ENCODE peak calls at places on chromosomes 13 and 19, in six cellular contexts. H is lower lobe of right lung; N is CD8-positive, alpha-beta memory T cell; Z is colonic mucosa; Y is heart left ventricle; J is heart right ventricle. V is an unnamed sample.

GRCh38 chr13:113550453-113550852 is 34.1 kb upstream of the TFDP1 start:
- DNase-seq in H (peak), N (no peak), Z (peak), Y (peak), J (no peak), V (no peak)

GRCh38 chr19:3346677-3347353 is 19.6 kb upstream of the NFIC start:
- DNase-seq in H (no peak), N (no peak), Z (peak), Y (peak), J (peak), V (peak)

GRCh38 chr13:91313103-91313502 is 34.4 kb upstream of the MIR17HG start:
- DNase-seq in H (no peak), N (no peak), Z (no peak), Y (no peak), J (no peak), V (no peak)

GRCh38 chr19:19549804-19550453 is 11.9 kb downstream of the CILP2 start:
- DNase-seq in H (no peak), N (no peak), Z (no peak), Y (no peak), J (no peak), V (no peak)

GRCh38 chr13:47220453-47221150 is 323.7 kb upstream of the HTR2A start:
- DNase-seq in H (no peak), N (no peak), Z (no peak), Y (no peak), J (no peak), V (no peak)

GRCh38 chr19:30870861-30871260 is 478.4 kb downstream of the TSHZ3 start:
- DNase-seq in H (no peak), N (no peak), Z (no peak), Y (peak), J (no peak), V (no peak)

GRCh38 chr19:46745521-46746280 is at the start of gene FKRP:
- DNase-seq in H (no peak), N (peak), Z (no peak), Y (peak), J (no peak), V (peak)

GRCh38 chr13:110911880-110912279 is 3.0 kb downstream of the ANKRD10 start:
- DNase-seq in H (no peak), N (no peak), Z (no peak), Y (no peak), J (no peak), V (no peak)

GRCh38 chr19:5492281-5492812 is 37.1 kb downstream of the ZNRF4 start:
- DNase-seq in H (no peak), N (no peak), Z (no peak), Y (no peak), J (no peak), V (no peak)

GRCh38 chr19:41808663-41809566 is 12.5 kb downstream of the CEACAM3 start:
- DNase-seq in H (peak), N (no peak), Z (no peak), Y (peak), J (peak), V (peak)

DNA sequence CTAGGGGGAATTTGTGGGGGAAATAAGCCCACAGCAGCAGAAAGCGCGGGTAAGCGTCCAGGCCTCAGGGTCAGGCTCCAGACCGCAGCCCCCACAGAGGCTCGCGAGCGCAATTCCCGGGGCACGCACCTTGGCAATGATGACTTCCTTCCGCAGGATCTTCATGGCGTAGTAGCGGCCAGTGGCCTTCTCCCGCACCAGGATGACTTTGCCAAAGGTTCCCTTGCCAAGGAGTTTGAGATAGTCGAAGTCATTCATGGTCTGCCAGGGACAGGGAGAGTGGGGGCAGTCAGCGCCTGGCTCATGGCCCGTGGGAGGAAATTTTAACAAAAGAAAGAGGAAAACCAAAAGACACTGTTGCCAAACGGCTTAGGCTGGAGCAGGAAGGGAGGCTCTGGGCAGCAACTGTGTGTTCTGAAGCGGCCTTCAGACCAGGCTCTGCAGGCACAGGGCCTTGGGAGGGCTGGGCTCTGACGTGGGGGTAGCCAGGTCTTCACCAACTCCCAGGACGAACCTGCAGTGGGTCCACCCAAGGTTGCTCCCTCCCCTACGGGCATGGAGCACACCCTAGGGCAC is 15.4 kb upstream of the CCNP start:
- DNase-seq in H (peak), N (no peak), Z (no peak), Y (peak), J (peak), V (peak)
- H3K27ac ChIP-seq in H (peak), N (no peak), Z (no peak), Y (peak), J (peak), V (peak)

DNA sequence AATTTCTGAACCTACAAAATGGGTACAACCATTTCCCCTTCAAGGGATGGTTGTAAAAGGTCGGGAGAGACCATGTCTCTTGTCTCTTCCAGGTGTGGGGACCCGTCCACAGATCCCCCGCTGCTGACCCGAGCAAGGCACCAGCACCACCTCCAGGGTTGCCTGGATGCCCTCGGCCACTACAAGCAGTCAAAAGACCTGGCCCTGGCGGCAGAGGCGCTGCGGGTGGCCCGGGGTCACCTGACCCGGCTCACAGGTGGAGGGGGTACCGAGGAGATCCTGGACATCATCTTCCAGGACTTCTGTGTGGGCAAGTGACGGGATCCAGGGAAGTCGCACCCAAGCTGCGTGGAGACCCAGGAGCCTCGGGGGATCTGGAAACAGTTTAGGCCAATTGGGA is 4.0 kb downstream of the GTPBP3 start:
- DNase-seq in H (no peak), N (no peak), Z (no peak), Y (no peak), J (no peak), V (no peak)
- H3K27ac ChIP-seq in H (no peak), N (no peak), Z (no peak), Y (no peak), J (no peak), V (no peak)

DNA sequence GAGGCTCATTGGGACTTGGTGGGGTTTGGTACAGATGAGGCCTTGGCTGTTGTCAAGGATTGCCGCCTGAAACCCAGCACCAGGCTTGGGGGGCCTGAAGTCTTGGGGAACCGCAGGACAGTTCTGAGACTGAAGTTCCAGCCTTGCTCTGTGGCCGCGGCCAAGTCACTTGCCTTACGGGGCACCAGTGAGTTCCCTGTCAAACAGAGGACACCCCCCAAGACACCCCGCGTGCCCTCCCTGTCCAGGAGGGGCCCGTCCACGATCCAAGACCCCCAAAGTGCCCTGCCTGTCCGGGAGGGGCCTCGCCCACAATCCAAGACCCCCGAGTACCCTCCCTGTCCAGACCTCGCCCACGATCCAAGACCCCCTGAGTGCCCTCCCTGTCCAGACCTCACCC is 2.5 kb downstream of the CDC34 start:
- DNase-seq in H (no peak), N (no peak), Z (no peak), Y (no peak), J (no peak), V (no peak)
- H3K27ac ChIP-seq in H (peak), N (peak), Z (no peak), Y (peak), J (peak), V (peak)

GRCh38 chr19:17719730-17720486 is 628 bp downstream of the MAP1S start:
- DNase-seq in H (peak), N (peak), Z (peak), Y (no peak), J (no peak), V (no peak)
- H3K27ac ChIP-seq in H (peak), N (peak), Z (peak), Y (peak), J (peak), V (peak)

GRCh38 chr19:955803-956746 is 28.1 kb upstream of the WDR18 start:
- DNase-seq in H (no peak), N (no peak), Z (no peak), Y (no peak), J (no peak), V (no peak)

GRCh38 chr19:952680-953500 is 27.1 kb downstream of the ARID3A start:
- DNase-seq in H (no peak), N (no peak), Z (peak), Y (no peak), J (no peak), V (no peak)

GRCh38 chr19:954272-954671 is 28.4 kb downstream of the ARID3A start:
- DNase-seq in H (no peak), N (no peak), Z (no peak), Y (no peak), J (no peak), V (no peak)

GRCh38 chr19:953501-954271 is 27.9 kb downstream of the ARID3A start:
- DNase-seq in H (no peak), N (no peak), Z (no peak), Y (no peak), J (no peak), V (no peak)

DNA sequence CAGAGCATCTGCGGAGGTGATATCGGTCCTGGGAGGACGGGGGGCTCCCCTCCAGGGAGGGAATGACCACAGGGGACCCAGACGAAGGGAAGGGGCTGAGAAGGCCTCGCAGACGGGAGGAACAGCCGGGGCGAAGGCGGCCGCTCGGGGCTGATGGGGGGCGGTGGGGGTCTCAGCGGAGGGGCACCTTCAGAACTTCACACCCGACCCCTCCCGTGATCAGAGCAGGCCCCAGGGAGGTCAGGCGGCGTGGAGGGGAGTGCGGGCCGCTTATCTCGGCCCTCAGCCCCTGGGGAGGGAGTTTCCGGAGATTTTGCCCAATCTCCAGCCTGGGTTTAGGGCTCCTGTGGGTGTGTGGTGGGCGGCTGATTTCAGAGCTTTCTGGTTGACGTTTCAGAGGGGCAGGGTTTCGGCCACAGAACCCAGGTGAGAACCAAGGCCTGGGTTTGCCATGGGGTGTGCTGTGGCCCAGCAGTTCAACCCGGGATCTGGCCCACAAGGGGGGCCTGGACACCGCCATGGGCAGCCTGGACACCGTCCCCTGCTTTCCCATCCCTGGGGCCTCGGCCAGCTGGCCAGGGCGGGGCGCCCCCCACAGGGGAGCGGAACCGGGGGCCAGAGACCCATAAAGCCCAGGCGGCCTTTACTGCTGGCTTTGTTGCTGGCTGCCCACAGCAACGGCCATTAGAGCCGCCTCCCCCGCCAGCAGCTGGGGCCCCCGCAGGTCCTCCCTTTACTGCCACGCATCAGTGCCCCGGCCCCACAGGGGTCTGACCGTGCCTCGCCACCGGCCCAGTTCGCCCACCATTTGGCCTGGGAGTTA is 29.0 kb downstream of the ARID3A start:
- DNase-seq in H (no peak), N (no peak), Z (no peak), Y (no peak), J (no peak), V (no peak)
- H3K27ac ChIP-seq in H (no peak), N (peak), Z (no peak), Y (no peak), J (no peak), V (no peak)

GRCh38 chr13:48251616-48252081 is 18.6 kb downstream of the ITM2B start:
- DNase-seq in H (no peak), N (no peak), Z (no peak), Y (no peak), J (no peak), V (no peak)
- H3K27ac ChIP-seq in H (peak), N (no peak), Z (no peak), Y (peak), J (no peak), V (peak)

GRCh38 chr19:51693246-51693645 is at the start of gene SPACA6:
- DNase-seq in H (no peak), N (no peak), Z (no peak), Y (no peak), J (no peak), V (no peak)
- H3K27ac ChIP-seq in H (no peak), N (no peak), Z (no peak), Y (peak), J (no peak), V (peak)

GRCh38 chr13:43432948-43433347 is 353.8 kb downstream of the ENOX1 start:
- DNase-seq in H (no peak), N (no peak), Z (no peak), Y (peak), J (peak), V (no peak)
- H3K27ac ChIP-seq in H (no peak), N (no peak), Z (no peak), Y (no peak), J (no peak), V (peak)